ENCODE peak calls at places on chromosomes 5 and 9, in six cellular contexts. W is NCI-H524; S is cardiac fibroblast; C is neural progenitor cell; H is CD4-positive, alpha-beta T cell; Z is effector memory CD4-positive, alpha-beta T cell. K is an unnamed sample.

GRCh38 chr9:133160742-133161541 is 2.8 kb downstream of the GBGT1 start:
- DNase-seq in W (peak), H (no peak), S (peak), C (peak), Z (no peak), K (no peak)

GRCh38 chr9:16928179-16928945 is 57.9 kb upstream of the BNC2 start:
- DNase-seq in W (peak), H (no peak), S (no peak), Z (no peak), C (no peak), K (no peak)

GRCh38 chr5:164580155-164580554 is 1074.7 kb downstream of the MAT2B start:
- DNase-seq in Z (no peak), W (no peak), H (no peak), C (no peak), S (no peak), K (no peak)

GRCh38 chr5:176739461-176740051 is 70.8 kb upstream of the UNC5A start:
- DNase-seq in C (no peak), Z (no peak), S (no peak), H (no peak), W (no peak), K (no peak)

GRCh38 chr5:80069251-80069650 is 34.1 kb downstream of the THBS4 start:
- DNase-seq in Z (no peak), H (no peak), S (no peak), C (no peak), W (peak), K (no peak)

GRCh38 chr5:179766021-179766725 is 27.6 kb upstream of the LTC4S start:
- DNase-seq in H (no peak), W (no peak), S (peak), C (no peak), Z (no peak), K (no peak)

GRCh38 chr5:126455728-126456127 is 32.5 kb downstream of the GRAMD2B start:
- DNase-seq in W (no peak), Z (no peak), H (no peak), S (no peak), C (no peak), K (no peak)

GRCh38 chr9:36317766-36318165 is 59.5 kb upstream of the GNE start:
- DNase-seq in C (no peak), H (no peak), W (no peak), S (no peak), Z (no peak), K (no peak)

GRCh38 chr5:79562351-79563246 is 48.7 kb upstream of the HOMER1 start:
- DNase-seq in Z (no peak), H (no peak), C (no peak), W (no peak), S (peak), K (no peak)

GRCh38 chr9:135215571-135216161 is 128.2 kb downstream of the OLFM1 start:
- DNase-seq in S (peak), Z (no peak), C (no peak), H (no peak), W (peak), K (no peak)

GRCh38 chr9:114174876-114175771 is 19.8 kb downstream of the COL27A1 start:
- DNase-seq in Z (no peak), C (no peak), W (no peak), S (peak), H (no peak), K (no peak)

GRCh38 chr9:93513606-93514005 is 60.2 kb upstream of the FAM120AOS start:
- DNase-seq in C (no peak), H (no peak), Z (no peak), S (no peak), W (no peak), K (no peak)

GRCh38 chr9:134377976-134378375 is 51.7 kb downstream of the RXRA start:
- DNase-seq in S (no peak), H (no peak), Z (no peak), C (no peak), W (no peak), K (no peak)

GRCh38 chr9:68851657-68852056 is 146.6 kb downstream of the PIP5K1B start:
- DNase-seq in H (no peak), C (no peak), Z (no peak), W (no peak), S (no peak), K (no peak)

GRCh38 chr9:96048116-96048953 is 172.8 kb downstream of the ERCC6L2 start:
- DNase-seq in S (peak), Z (no peak), C (peak), H (no peak), W (no peak), K (no peak)

GRCh38 chr9:82781965-82782392 is 281.0 kb downstream of the RASEF start:
- DNase-seq in S (no peak), C (no peak), Z (no peak), H (no peak), W (peak), K (no peak)

K was measured in activated T-helper 9 cell treated with anti-CD3 and anti-CD28 coated beads, Interleukin-2, amount 50 U/mL, for 16 hours.